ENCODE peak calls at places on chromosomes 16 and 17, in four cellular contexts. R is Peyer's patch; P is activated CD4-positive, alpha-beta T cell treated with anti-CD3 and anti-CD28 coated beads for 24 hours; C is SK-N-DZ. O is an unnamed sample.

GRCh38 chr16:23408242-23409201 is 44.5 kb downstream of the COG7 start:
- DNase-seq in R (peak; percentile 58), P (no peak), C (no peak), O (no peak)

GRCh38 chr16:67910162-67910561 is 17.1 kb downstream of the PSKH1 start:
- DNase-seq in R (no peak), P (no peak), C (no peak), O (no peak)

GRCh38 chr17:604719-605118 is 109.9 kb downstream of the VPS53 start:
- DNase-seq in R (no peak), P (no peak), C (no peak), O (no peak)

GRCh38 chr17:2390199-2390880 is 10.5 kb downstream of the MNT start:
- DNase-seq in R (no peak), P (no peak), C (no peak), O (no peak)

GRCh38 chr16:74123826-74124225 is 172.8 kb upstream of the PSMD7 start:
- DNase-seq in R (no peak), P (no peak), C (no peak), O (no peak)

GRCh38 chr17:77346765-77347164 is 206.0 kb downstream of the SEC14L1 start:
- DNase-seq in R (no peak), P (no peak), C (no peak), O (no peak)

GRCh38 chr17:28494445-28495188 is 11.5 kb upstream of the FOXN1 start:
- DNase-seq in R (peak; percentile 80), P (peak; percentile 71), C (peak; percentile 80), O (peak; percentile 74)

GRCh38 chr17:81576621-81577277 is 24.6 kb upstream of the FAAP100 start:
- DNase-seq in R (no peak), P (no peak), C (no peak), O (no peak)

GRCh38 chr16:81485824-81486554 is 41.4 kb downstream of the CMIP start:
- DNase-seq in R (no peak), P (no peak), C (no peak), O (no peak)

GRCh38 chr17:73444021-73444420 is 132.2 kb upstream of the CDC42EP4 start:
- DNase-seq in R (peak; percentile 33), P (no peak), C (no peak), O (no peak)

GRCh38 chr17:44610331-44610730 is 45.9 kb upstream of the MEIOC start:
- DNase-seq in R (no peak), P (no peak), C (peak; percentile 81), O (no peak)

GRCh38 chr17:36117505-36118382 is 14.1 kb downstream of the CCL4 start:
- DNase-seq in R (no peak), P (peak; percentile 7), C (no peak), O (no peak)

GRCh38 chr17:58191259-58191896 is 1.1 kb upstream of the EPX start:
- DNase-seq in R (no peak), P (no peak), C (peak; percentile 34), O (no peak)

GRCh38 chr17:6915620-6916019 is 80.2 kb upstream of the ALOX12 start:
- DNase-seq in R (no peak), P (no peak), C (no peak), O (no peak)

GRCh38 chr16:27628216-27628945 is 78.4 kb downstream of the KATNIP start:
- DNase-seq in R (no peak), P (no peak), C (no peak), O (no peak)

GRCh38 chr17:64491034-64491860 is 5.6 kb downstream of the POLG2 start:
- DNase-seq in R (peak; percentile 50), P (peak; percentile 29), C (no peak), O (peak; percentile 15)

GRCh38 chr17:33299115-33299514 is 6.0 kb upstream of the ASIC2 start:
- DNase-seq in R (no peak), P (no peak), C (no peak), O (no peak)

GRCh38 chr17:17782425-17783120 is 54.2 kb downstream of the SREBF1 start:
- DNase-seq in R (no peak), P (no peak), C (peak; percentile 77), O (no peak)

GRCh38 chr17:7356072-7356549 is 1.2 kb downstream of the TMEM95 start:
- DNase-seq in R (peak; percentile 89), P (peak; percentile 76), C (peak; percentile 83), O (peak; percentile 73)

GRCh38 chr16:87560428-87561199 is 41.7 kb upstream of the JPH3 start:
- DNase-seq in R (no peak), P (peak; percentile 12), C (peak; percentile 55), O (no peak)

GRCh38 chr16:14364386-14365199 is 265.5 kb downstream of the PARN start:
- DNase-seq in R (no peak), P (no peak), C (no peak), O (no peak)

GRCh38 chr16:14527411-14528044 is 102.5 kb downstream of the PARN start:
- DNase-seq in R (no peak), P (no peak), C (no peak), O (no peak)

GRCh38 chr17:33292981-33293867 is at the start of gene ASIC2:
- DNase-seq in R (peak; percentile 73), P (no peak), C (peak; percentile 79), O (no peak)

GRCh38 chr17:5164465-5164864 is 27.2 kb downstream of the ZNF594 start:
- DNase-seq in R (no peak), P (no peak), C (no peak), O (no peak)

GRCh38 chr16:70529051-70529777 is 5.6 kb downstream of the SF3B3 start:
- DNase-seq in R (no peak), P (no peak), C (peak; percentile 25), O (no peak)

GRCh38 chr17:51046527-51047384 is 73.9 kb downstream of the SPAG9 start:
- DNase-seq in R (no peak), P (no peak), C (peak; percentile 97), O (no peak)

GRCh38 chr17:83199500-83200201 is 120.2 kb downstream of the METRNL start:
- DNase-seq in R (no peak), P (peak; percentile 19), C (no peak), O (peak; percentile 64)

GRCh38 chr17:14301761-14302401 is 1.0 kb downstream of the HS3ST3B1 start:
- DNase-seq in R (peak; percentile 61), P (no peak), C (no peak), O (peak; percentile 55)

GRCh38 chr16:50265260-50265659 is 1.1 kb upstream of the ADCY7 start:
- DNase-seq in R (peak; percentile 41), P (no peak), C (peak; percentile 46), O (no peak)

GRCh38 chr17:82156284-82156925 is 56.2 kb downstream of the CCDC57 start:
- DNase-seq in R (no peak), P (no peak), C (no peak), O (no peak)

GRCh38 chr16:2776500-2777139 is 460 bp downstream of the ELOB start:
- DNase-seq in R (no peak), P (no peak), C (no peak), O (no peak)

GRCh38 chr16:84124529-84125073 is 7.9 kb upstream of the MBTPS1 start:
- DNase-seq in R (no peak), P (no peak), C (no peak), O (no peak)

GRCh38 chr16:23959069-23959800 is 123.5 kb downstream of the PRKCB start:
- DNase-seq in R (no peak), P (no peak), C (no peak), O (no peak)

GRCh38 chr16:87556941-87557459 is 45.3 kb upstream of the JPH3 start:
- DNase-seq in R (no peak), P (no peak), C (no peak), O (no peak)

O was measured in stimulated activated CD8-positive, alpha-beta memory T cell treated with anti-CD3 and anti-CD28 coated beads, Interleukin-4, amount 100 ng/mL, for 24 hours.